ENCODE peak calls at places on chromosomes 4 and X, in nine cellular contexts. S is right cardiac atrium, C is GM03348, F is Daoy, N is colonic mucosa, H is neural progenitor cell, W is GM19239, B is RCC 7860, V is heart right ventricle. O is an unnamed sample.

GRCh38 chr4:158613046-158613445 is 58.6 kb downstream of the C4orf46 start:
- DNase-seq in S (no peak), C (no peak), F (no peak), N (no peak), H (no peak), W (no peak), B (no peak), V (no peak), O (no peak)

GRCh38 chr4:139986621-139987510 is 167.1 kb downstream of the MAML3 start:
- DNase-seq in S (no peak), C (no peak), F (no peak), N (no peak), H (no peak), W (no peak), B (no peak), V (no peak), O (no peak)

GRCh38 chr4:28233758-28234157 is 1373.1 kb downstream of the STIM2 start:
- DNase-seq in S (no peak), C (no peak), F (no peak), N (no peak), H (no peak), W (no peak), B (no peak), V (no peak), O (no peak)

GRCh38 chrX:13212191-13212651 is 107.6 kb downstream of the ATXN3L start:
- DNase-seq in S (no peak), C (peak; percentile 11), F (no peak), N (no peak), H (peak; percentile 54), W (no peak), B (no peak), V (no peak), O (no peak)

GRCh38 chr4:138870739-138871633 is 144.6 kb upstream of the NOCT start:
- DNase-seq in S (peak; percentile 26), C (peak; percentile 80), F (peak; percentile 36), N (peak; percentile 65), H (peak; percentile 81), W (peak; percentile 44), B (peak; percentile 44), V (no peak), O (peak; percentile 70)

GRCh38 chrX:19867938-19868337 is 19.5 kb downstream of the SH3KBP1 start:
- DNase-seq in S (no peak), C (no peak), F (no peak), N (no peak), H (no peak), W (no peak), B (no peak), V (no peak), O (no peak)

GRCh38 chr4:173403051-173403450 is 4.1 kb upstream of the SCRG1 start:
- DNase-seq in S (no peak), C (peak; percentile 34), F (no peak), N (no peak), H (no peak), W (no peak), B (no peak), V (no peak), O (no peak)

GRCh38 chr4:54439831-54440243 is 210.7 kb downstream of the PDGFRA start:
- DNase-seq in S (peak; percentile 42), C (peak; percentile 82), F (no peak), N (peak; percentile 20), H (peak; percentile 59), W (no peak), B (no peak), V (no peak), O (no peak)

GRCh38 chr4:20487852-20488251 is 212.4 kb upstream of the PACRGL start:
- DNase-seq in S (no peak), C (peak; percentile 16), F (no peak), N (no peak), H (peak; percentile 29), W (no peak), B (no peak), V (no peak), O (no peak)

GRCh38 chrX:47091149-47091775 is 13.0 kb downstream of the RGN start:
- DNase-seq in S (no peak), C (no peak), F (no peak), N (no peak), H (peak; percentile 39), W (no peak), B (no peak), V (no peak), O (peak; percentile 10)

GRCh38 chr4:48254381-48255072 is 15.1 kb downstream of the TEC start:
- DNase-seq in S (peak; percentile 68), C (peak; percentile 9), F (peak; percentile 59), N (no peak), H (no peak), W (no peak), B (no peak), V (peak; percentile 24), O (peak; percentile 28)

GRCh38 chrX:151902813-151903591 is 9.7 kb upstream of the MAGEA4 start:
- DNase-seq in S (peak; percentile 52), C (peak; percentile 77), F (peak; percentile 86), N (peak; percentile 33), H (no peak), W (no peak), B (peak; percentile 94), V (peak; percentile 14), O (peak; percentile 67)

GRCh38 chr4:13260513-13260912 is 223.6 kb downstream of the RAB28 start:
- DNase-seq in S (no peak), C (no peak), F (no peak), N (no peak), H (no peak), W (no peak), B (no peak), V (no peak), O (no peak)

GRCh38 chrX:149392896-149393295 is 112.2 kb downstream of the IDS start:
- DNase-seq in S (no peak), C (no peak), F (no peak), N (no peak), H (no peak), W (no peak), B (no peak), V (no peak), O (no peak)

GRCh38 chrX:121254336-121254735 is 206.9 kb downstream of the GLUD2 start:
- DNase-seq in S (no peak), C (no peak), F (peak; percentile 17), N (no peak), H (peak; percentile 31), W (no peak), B (no peak), V (no peak), O (no peak)

GRCh38 chr4:184664445-184665210 is 15.1 kb downstream of the PRIMPOL start:
- DNase-seq in S (no peak), C (peak; percentile 21), F (no peak), N (no peak), H (peak; percentile 66), W (no peak), B (no peak), V (no peak), O (peak; percentile 31)

GRCh38 chr4:110970642-110971041 is 347.8 kb upstream of the PITX2 start:
- DNase-seq in S (peak; percentile 8), C (peak; percentile 26), F (peak; percentile 43), N (peak; percentile 70), H (peak; percentile 79), W (peak; percentile 0), B (peak; percentile 20), V (no peak), O (peak; percentile 63)

GRCh38 chr4:88335092-88335665 is 43.5 kb upstream of the HERC6 start:
- DNase-seq in S (no peak), C (no peak), F (no peak), N (peak; percentile 18), H (peak; percentile 8), W (no peak), B (no peak), V (peak; percentile 14), O (no peak)

GRCh38 chr4:22897520-22898108 is 204.9 kb downstream of the GBA3 start:
- DNase-seq in S (no peak), C (peak; percentile 56), F (peak; percentile 13), N (no peak), H (peak; percentile 39), W (peak; percentile 4), B (peak; percentile 52), V (no peak), O (peak; percentile 56)

GRCh38 chr4:186946682-186947294 is 223.1 kb upstream of the FAT1 start:
- DNase-seq in S (no peak), C (no peak), F (peak; percentile 36), N (peak; percentile 75), H (peak; percentile 63), W (no peak), B (no peak), V (no peak), O (peak; percentile 81)

O was measured in small intestine.